ENCODE peak calls at places on chromosomes 6 and 20, in eight cellular contexts. One of them, this sample, is unnamed.

GRCh38 chr6:75893058-75893775 is 144.2 kb downstream of the MYO6 start:
- DNase-seq in globus pallidus: peak
- DNase-seq in gastrocnemius medialis: no peak
- DNase-seq in NK-92 treated with Interleukin-12 subunit alpha and Interleukin-12 subunit beta, amount 100 ng/mL, for 24 hours: no peak
- DNase-seq in activated CD4-positive, alpha-beta T cell treated with anti-CD3 and anti-CD28 coated beads, Interleukin-2, amount 50 U/mL, for 48 hours: no peak
- DNase-seq in MCF 10A: peak
- DNase-seq in astrocyte of the spinal cord: peak
- DNase-seq in AG04449: peak
- DNase-seq in this sample: no peak

GRCh38 chr6:124434416-124434815 is 527.8 kb upstream of the RNF217 start:
- DNase-seq in globus pallidus: no peak
- DNase-seq in gastrocnemius medialis: no peak
- DNase-seq in NK-92 treated with Interleukin-12 subunit alpha and Interleukin-12 subunit beta, amount 100 ng/mL, for 24 hours: no peak
- DNase-seq in activated CD4-positive, alpha-beta T cell treated with anti-CD3 and anti-CD28 coated beads, Interleukin-2, amount 50 U/mL, for 48 hours: no peak
- DNase-seq in MCF 10A: peak
- DNase-seq in astrocyte of the spinal cord: peak
- DNase-seq in AG04449: no peak
- DNase-seq in this sample: no peak

GRCh38 chr20:16575390-16576140 is 2.3 kb upstream of the KIF16B start:
- DNase-seq in globus pallidus: no peak
- DNase-seq in gastrocnemius medialis: no peak
- DNase-seq in NK-92 treated with Interleukin-12 subunit alpha and Interleukin-12 subunit beta, amount 100 ng/mL, for 24 hours: no peak
- DNase-seq in activated CD4-positive, alpha-beta T cell treated with anti-CD3 and anti-CD28 coated beads, Interleukin-2, amount 50 U/mL, for 48 hours: peak
- DNase-seq in MCF 10A: no peak
- DNase-seq in astrocyte of the spinal cord: no peak
- DNase-seq in AG04449: no peak
- DNase-seq in this sample: peak

GRCh38 chr6:161917645-161918044 is 643.8 kb upstream of the AGPAT4 start:
- DNase-seq in globus pallidus: no peak
- DNase-seq in gastrocnemius medialis: no peak
- DNase-seq in NK-92 treated with Interleukin-12 subunit alpha and Interleukin-12 subunit beta, amount 100 ng/mL, for 24 hours: peak
- DNase-seq in activated CD4-positive, alpha-beta T cell treated with anti-CD3 and anti-CD28 coated beads, Interleukin-2, amount 50 U/mL, for 48 hours: no peak
- DNase-seq in MCF 10A: peak
- DNase-seq in astrocyte of the spinal cord: peak
- DNase-seq in AG04449: no peak
- DNase-seq in this sample: no peak

GRCh38 chr20:38345643-38346042 is 639 bp upstream of the LBP start:
- DNase-seq in globus pallidus: no peak
- DNase-seq in gastrocnemius medialis: no peak
- DNase-seq in NK-92 treated with Interleukin-12 subunit alpha and Interleukin-12 subunit beta, amount 100 ng/mL, for 24 hours: no peak
- DNase-seq in activated CD4-positive, alpha-beta T cell treated with anti-CD3 and anti-CD28 coated beads, Interleukin-2, amount 50 U/mL, for 48 hours: no peak
- DNase-seq in MCF 10A: no peak
- DNase-seq in astrocyte of the spinal cord: no peak
- DNase-seq in AG04449: no peak
- DNase-seq in this sample: no peak

GRCh38 chr20:38139156-38139912 is 25.7 kb downstream of the TGM2 start:
- DNase-seq in globus pallidus: no peak
- DNase-seq in gastrocnemius medialis: no peak
- DNase-seq in NK-92 treated with Interleukin-12 subunit alpha and Interleukin-12 subunit beta, amount 100 ng/mL, for 24 hours: no peak
- DNase-seq in activated CD4-positive, alpha-beta T cell treated with anti-CD3 and anti-CD28 coated beads, Interleukin-2, amount 50 U/mL, for 48 hours: no peak
- DNase-seq in MCF 10A: no peak
- DNase-seq in astrocyte of the spinal cord: no peak
- DNase-seq in AG04449: no peak
- DNase-seq in this sample: no peak

GRCh38 chr6:19781269-19781668 is 55.9 kb upstream of the ID4 start:
- DNase-seq in globus pallidus: no peak
- DNase-seq in gastrocnemius medialis: no peak
- DNase-seq in NK-92 treated with Interleukin-12 subunit alpha and Interleukin-12 subunit beta, amount 100 ng/mL, for 24 hours: no peak
- DNase-seq in activated CD4-positive, alpha-beta T cell treated with anti-CD3 and anti-CD28 coated beads, Interleukin-2, amount 50 U/mL, for 48 hours: no peak
- DNase-seq in MCF 10A: no peak
- DNase-seq in astrocyte of the spinal cord: no peak
- DNase-seq in AG04449: no peak
- DNase-seq in this sample: no peak

GRCh38 chr6:36616888-36617521 is 22.8 kb downstream of the SRSF3 start:
- DNase-seq in globus pallidus: no peak
- DNase-seq in gastrocnemius medialis: peak
- DNase-seq in NK-92 treated with Interleukin-12 subunit alpha and Interleukin-12 subunit beta, amount 100 ng/mL, for 24 hours: peak
- DNase-seq in activated CD4-positive, alpha-beta T cell treated with anti-CD3 and anti-CD28 coated beads, Interleukin-2, amount 50 U/mL, for 48 hours: no peak
- DNase-seq in MCF 10A: peak
- DNase-seq in astrocyte of the spinal cord: peak
- DNase-seq in AG04449: no peak
- DNase-seq in this sample: peak

This sample was measured in colonic mucosa.